ENCODE peak calls at places on chromosomes 7 and 10, in four cellular contexts. R, B, T and G are unnamed samples.

GRCh38 chr10:100020161-100020882 is 10.6 kb upstream of the DNMBP start:
- DNase-seq in R (no peak), B (no peak), T (no peak), G (no peak)

GRCh38 chr10:101223274-101224059 is 5.8 kb downstream of the LBX1 start:
- DNase-seq in R (no peak), B (no peak), T (no peak), G (no peak)

GRCh38 chr7:112089551-112089950 is 116.6 kb downstream of the DOCK4 start:
- DNase-seq in R (no peak), B (no peak), T (no peak), G (no peak)

GRCh38 chr10:44356139-44357115 is 28.5 kb downstream of the CXCL12 start:
- DNase-seq in R (no peak), B (no peak), T (no peak), G (no peak)

GRCh38 chr10:114839901-114840300 is 18.3 kb downstream of the FHIP2A start:
- DNase-seq in R (no peak), B (no peak), T (no peak), G (no peak)

GRCh38 chr7:155796381-155797261 is 15.6 kb downstream of the SHH start:
- DNase-seq in R (peak; percentile 45), B (no peak), T (no peak), G (no peak)

GRCh38 chr7:53458636-53459035 is 423.2 kb downstream of the POM121L12 start:
- DNase-seq in R (no peak), B (no peak), T (no peak), G (no peak)

GRCh38 chr7:88759216-88759955 is at the start of gene ZNF804B:
- DNase-seq in R (no peak), B (no peak), T (no peak), G (no peak)

GRCh38 chr10:61410353-61410752 is 42.8 kb downstream of the TMEM26 start:
- DNase-seq in R (no peak), B (no peak), T (no peak), G (no peak)

GRCh38 chr10:102151774-102152544 is at the start of gene NOLC1:
- DNase-seq in R (peak; percentile 100), B (peak; percentile 100), T (peak; percentile 99), G (peak; percentile 98)

GRCh38 chr10:89651916-89652573 is 7.0 kb upstream of the PANK1 start:
- DNase-seq in R (no peak), B (no peak), T (no peak), G (no peak)

GRCh38 chr7:41994746-41995110 is 242.3 kb downstream of the GLI3 start:
- DNase-seq in R (no peak), B (no peak), T (no peak), G (no peak)

GRCh38 chr7:41995632-41996271 is 241.3 kb downstream of the GLI3 start:
- DNase-seq in R (no peak), B (no peak), T (no peak), G (no peak)

GRCh38 chr7:41993173-41993867 is 243.7 kb downstream of the GLI3 start:
- DNase-seq in R (no peak), B (no peak), T (peak; percentile 89), G (no peak)

GRCh38 chr7:41996381-41997035 is 240.5 kb downstream of the GLI3 start:
- DNase-seq in R (no peak), B (no peak), T (peak; percentile 65), G (no peak)

DNA sequence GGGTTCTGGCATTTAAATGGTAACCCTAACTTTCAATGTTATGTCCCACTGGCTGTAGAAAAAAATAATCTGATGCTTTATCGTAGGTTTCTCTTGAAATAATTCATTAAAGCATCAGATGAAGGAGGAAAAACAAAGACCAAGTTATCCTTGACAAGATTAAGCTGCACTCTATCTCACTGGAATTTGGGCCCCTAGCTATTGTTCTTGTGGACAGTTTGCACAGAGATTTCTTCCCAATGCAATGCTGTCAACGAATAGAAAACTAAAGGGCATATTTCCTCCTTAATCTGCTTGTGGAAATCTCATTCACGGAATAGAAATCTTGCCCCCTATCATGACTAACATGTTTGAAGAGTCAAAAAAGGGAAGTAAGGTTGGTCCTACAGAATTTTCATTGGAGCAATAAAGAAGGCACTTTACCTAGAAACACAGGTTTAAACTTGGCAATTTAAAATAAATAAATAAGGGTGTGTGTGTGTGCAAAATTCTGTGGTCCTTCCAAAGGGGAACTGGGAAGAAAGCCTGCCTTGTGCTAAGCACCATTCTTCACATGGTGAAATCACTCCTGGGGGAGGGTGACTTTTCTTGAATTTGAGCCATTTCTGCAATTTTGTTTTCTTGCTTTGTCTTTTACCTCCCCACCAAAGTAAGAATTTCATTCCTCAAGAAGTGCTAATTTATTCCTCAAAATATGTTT is 242.8 kb downstream of the GLI3 start:
- DNase-seq in R (no peak), B (no peak), T (no peak), G (no peak)
- H3K4me3 ChIP-seq in R (no peak overlapping the region), B (no peak overlapping the region), T (no peak overlapping the region), G (no peak overlapping the region)

GRCh38 chr7:105230486-105230885 is 158.2 kb downstream of the SRPK2 start:
- DNase-seq in R (no peak), B (no peak), T (no peak), G (no peak)
- H3K9me3 ChIP-seq in R (no peaks in the 10 kb centered on the region), B (no peaks in the 10 kb centered on the region), T (no peaks in the 10 kb centered on the region), G (no peaks in the 10 kb centered on the region)

DNA sequence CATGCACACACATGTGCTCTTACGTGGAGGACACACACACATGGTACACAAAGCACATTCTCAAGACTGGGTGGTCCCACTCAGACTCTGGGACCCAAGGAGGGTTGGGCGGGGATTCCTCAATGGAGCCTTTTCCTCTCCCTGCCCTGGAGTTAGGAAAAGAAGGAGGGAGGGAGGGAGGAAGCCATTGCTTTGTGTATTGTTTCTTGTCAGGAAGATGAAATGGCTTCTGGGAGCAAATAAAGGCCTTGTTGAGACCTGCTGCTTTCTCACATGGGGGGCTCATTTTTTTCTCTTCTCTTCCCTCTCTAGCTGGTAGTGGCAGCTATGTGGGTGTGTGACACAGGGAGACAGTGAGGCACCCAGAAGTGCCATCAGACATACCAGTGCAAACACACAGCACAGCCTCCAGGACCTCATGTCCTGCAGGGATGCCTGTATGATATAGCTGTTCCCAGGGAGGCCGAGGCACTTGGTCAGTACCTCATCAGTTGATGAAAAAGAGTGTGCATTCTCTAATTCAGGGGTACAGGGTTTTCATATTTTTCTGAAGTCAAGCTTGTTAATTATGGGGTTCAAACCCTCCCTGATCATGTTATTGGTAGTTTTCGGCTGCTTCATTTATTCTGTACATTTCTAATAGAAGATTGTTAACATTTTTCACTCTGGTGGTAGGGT is 5.7 kb downstream of the AQP1 start:
- DNase-seq in R (no peak), B (no peak), T (no peak), G (no peak)
- H3K27ac ChIP-seq in R (no peak overlapping the region), B (no peak overlapping the region), T (no peak overlapping the region), G (no peak overlapping the region)

GRCh38 chr10:112214335-112214941 is 30.9 kb upstream of the GPAM start:
- DNase-seq in R (no peak), B (no peak), T (no peak), G (no peak)
- H3K4me3 ChIP-seq in R (no peak overlapping the region), B (no peak overlapping the region), T (no peak overlapping the region), G (no peak overlapping the region)

DNA sequence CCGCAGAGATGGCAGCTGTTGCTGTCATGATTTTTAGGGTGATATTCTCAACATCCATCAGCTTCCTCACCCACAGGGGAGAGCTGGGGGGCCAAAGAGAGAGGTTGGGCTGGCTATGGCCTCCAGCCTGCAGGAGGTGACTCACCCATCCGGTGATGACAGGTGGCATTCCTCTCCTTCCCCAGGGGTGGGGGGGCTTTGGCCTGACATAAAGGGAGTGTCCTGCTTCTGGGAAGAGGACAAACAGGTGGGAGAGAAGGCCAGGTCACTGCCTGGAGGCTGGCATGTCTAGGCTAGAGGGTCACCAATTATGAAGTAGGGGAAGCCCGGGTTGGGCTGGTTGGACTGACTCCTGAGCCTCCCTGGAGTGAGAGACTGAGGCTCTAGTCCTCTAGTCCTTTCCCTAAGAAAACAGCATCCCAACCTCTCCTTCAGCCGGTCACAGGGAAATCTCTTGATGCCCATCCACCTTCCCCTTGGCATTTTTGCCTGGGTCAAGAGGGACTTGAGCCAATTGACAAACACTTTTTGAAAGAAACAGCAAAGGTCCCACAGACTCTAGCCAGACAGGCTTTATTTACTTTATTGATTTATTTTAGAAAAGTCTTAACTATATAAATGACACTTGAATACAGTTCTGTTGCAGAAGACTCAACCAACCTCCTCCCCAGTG is 79.8 kb upstream of the ZNF716 start:
- DNase-seq in R (no peak), B (no peak), T (no peak), G (no peak)
- H3K9me3 ChIP-seq in R (no peaks in the 10 kb centered on the region), B (no peaks in the 10 kb centered on the region), T (no peaks in the 10 kb centered on the region), G (peaks cover 33% of the 10 kb centered on the region)

GRCh38 chr10:78945838-78946237 is 122.9 kb upstream of the ZMIZ1 start:
- DNase-seq in R (no peak), B (no peak), T (no peak), G (no peak)
- H3K27ac ChIP-seq in R (peak overlapping the region; percentile 76), B (no peak overlapping the region), T (no peak overlapping the region), G (no peak overlapping the region)

DNA sequence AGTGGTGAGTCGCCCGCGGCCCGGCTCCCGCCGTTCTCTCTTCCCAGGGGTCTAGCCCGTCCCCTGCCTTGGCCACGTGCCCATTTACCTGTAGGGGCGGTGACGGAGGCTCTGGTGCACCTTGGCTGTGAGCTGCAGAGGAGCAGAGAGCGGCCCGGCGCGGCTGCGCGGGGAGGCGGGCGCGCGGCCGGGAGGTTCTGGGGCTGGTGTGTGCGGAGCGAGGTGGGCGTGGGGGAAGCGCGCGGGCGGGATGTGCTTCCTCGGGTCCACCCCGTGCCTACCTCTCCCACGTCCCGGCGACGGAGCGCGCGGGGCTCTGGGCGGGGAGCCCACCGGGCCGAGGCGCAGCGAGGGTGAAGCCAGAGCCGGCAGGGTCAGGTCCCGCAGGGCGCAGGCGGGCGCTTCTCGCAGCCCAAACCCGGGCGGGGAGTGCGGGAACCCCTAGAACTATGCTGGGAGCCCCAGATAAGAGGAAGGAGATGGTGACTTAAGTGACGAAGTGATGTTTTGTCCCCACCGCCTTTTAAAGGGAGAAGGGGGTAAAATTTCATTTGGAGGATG is 430 bp downstream of the UPP1 start:
- DNase-seq in R (no peak), B (no peak), T (no peak), G (no peak)
- H3K4me3 ChIP-seq in R (peak overlapping the region; percentile 82), B (peak overlapping the region; percentile 69), T (peak overlapping the region; percentile 77), G (peak overlapping the region; percentile 81)

DNA sequence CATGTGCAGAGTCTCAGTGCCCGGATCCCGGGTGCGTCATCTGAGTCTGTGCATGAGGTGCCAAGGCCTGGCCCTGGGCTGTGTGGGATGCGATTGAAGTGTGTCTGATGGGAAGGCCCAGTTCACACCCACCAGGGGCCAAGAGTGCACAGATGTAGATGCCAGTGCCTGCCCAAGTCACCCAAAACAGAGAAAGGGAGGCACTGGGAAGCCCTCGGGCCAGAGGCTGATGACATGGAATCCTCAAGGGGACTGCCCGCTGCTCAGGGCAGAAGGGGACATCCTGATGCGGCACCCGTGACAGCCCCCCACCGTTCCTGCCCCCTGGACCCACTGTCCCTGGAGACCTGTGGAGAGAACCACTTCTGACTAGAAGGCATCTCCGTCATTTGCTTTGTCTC is 72.2 kb upstream of the ZNF479 start:
- DNase-seq in R (no peak), B (no peak), T (no peak), G (no peak)
- H3K9me3 ChIP-seq in R (no peaks in the 10 kb centered on the region), B (no peaks in the 10 kb centered on the region), T (no peaks in the 10 kb centered on the region), G (peaks cover 23% of the 10 kb centered on the region)

GRCh38 chr10:106615081-106615480 is 549.4 kb downstream of the SORCS1 start:
- DNase-seq in R (no peak), B (no peak), T (no peak), G (no peak)
- H3K27ac ChIP-seq in R (no peak overlapping the region), B (no peak overlapping the region), T (peak overlapping the region; percentile 36), G (no peak overlapping the region)

GRCh38 chr7:13965077-13965476 is 24.4 kb downstream of the ETV1 start:
- DNase-seq in R (no peak), B (no peak), T (no peak), G (no peak)

GRCh38 chr7:13963925-13964324 is 25.5 kb downstream of the ETV1 start:
- DNase-seq in R (no peak), B (no peak), T (no peak), G (no peak)
- H3K4me3 ChIP-seq in R (no peak overlapping the region), B (no peak overlapping the region), T (no peak overlapping the region), G (no peak overlapping the region)